ENCODE peak calls at places on chromosome 17, in ten cellular contexts. One of them, this sample, is unnamed.

GRCh38 chr17:7237761-7238417 is 1.4 kb downstream of the PHF23 start:
- DNase-seq in neural crest cell: peak; percentile 60
- DNase-seq in IMR-90: peak; percentile 46
- DNase-seq in uterus: peak; percentile 85
- DNase-seq in WTC11: peak; percentile 89
- DNase-seq in HCT116: no peak
- DNase-seq in progenitor cell of endocrine pancreas: peak; percentile 63
- DNase-seq in tibial artery: peak; percentile 90
- DNase-seq in AG04450: no peak
- DNase-seq in BE2C: peak; percentile 63
- DNase-seq in this sample: peak; percentile 69

GRCh38 chr17:81236784-81237183 is 2.1 kb downstream of the TEPSIN start:
- DNase-seq in neural crest cell: no peak
- DNase-seq in IMR-90: no peak
- DNase-seq in uterus: no peak
- DNase-seq in WTC11: no peak
- DNase-seq in HCT116: no peak
- DNase-seq in progenitor cell of endocrine pancreas: no peak
- DNase-seq in tibial artery: no peak
- DNase-seq in AG04450: no peak
- DNase-seq in BE2C: no peak
- DNase-seq in this sample: no peak

GRCh38 chr17:75876190-75876937 is 2.0 kb downstream of the TRIM47 start:
- DNase-seq in neural crest cell: no peak
- DNase-seq in IMR-90: no peak
- DNase-seq in uterus: no peak
- DNase-seq in WTC11: peak; percentile 71
- DNase-seq in HCT116: peak; percentile 84
- DNase-seq in progenitor cell of endocrine pancreas: no peak
- DNase-seq in tibial artery: peak; percentile 77
- DNase-seq in AG04450: no peak
- DNase-seq in BE2C: no peak
- DNase-seq in this sample: peak; percentile 53

GRCh38 chr17:82973456-82974135 is 105.8 kb upstream of the METRNL start:
- DNase-seq in neural crest cell: no peak
- DNase-seq in IMR-90: no peak
- DNase-seq in uterus: no peak
- DNase-seq in WTC11: no peak
- DNase-seq in HCT116: no peak
- DNase-seq in progenitor cell of endocrine pancreas: no peak
- DNase-seq in tibial artery: no peak
- DNase-seq in AG04450: no peak
- DNase-seq in BE2C: no peak
- DNase-seq in this sample: no peak

GRCh38 chr17:37259030-37259735 is 116.6 kb upstream of the C17orf78 start:
- DNase-seq in neural crest cell: no peak
- DNase-seq in IMR-90: peak; percentile 76
- DNase-seq in uterus: no peak
- DNase-seq in WTC11: no peak
- DNase-seq in HCT116: no peak
- DNase-seq in progenitor cell of endocrine pancreas: no peak
- DNase-seq in tibial artery: no peak
- DNase-seq in AG04450: no peak
- DNase-seq in BE2C: no peak
- DNase-seq in this sample: no peak

GRCh38 chr17:37490638-37491614 is 1.2 kb downstream of the DUSP14 start:
- DNase-seq in neural crest cell: peak; percentile 14
- DNase-seq in IMR-90: peak; percentile 93
- DNase-seq in uterus: peak; percentile 61
- DNase-seq in WTC11: peak; percentile 41
- DNase-seq in HCT116: peak; percentile 66
- DNase-seq in progenitor cell of endocrine pancreas: no peak
- DNase-seq in tibial artery: peak; percentile 79
- DNase-seq in AG04450: no peak
- DNase-seq in BE2C: no peak
- DNase-seq in this sample: peak; percentile 70

GRCh38 chr17:74758846-74759163 is 10.4 kb downstream of the NHERF1 start:
- DNase-seq in neural crest cell: no peak
- DNase-seq in IMR-90: peak; percentile 27
- DNase-seq in uterus: no peak
- DNase-seq in WTC11: no peak
- DNase-seq in HCT116: no peak
- DNase-seq in progenitor cell of endocrine pancreas: no peak
- DNase-seq in tibial artery: no peak
- DNase-seq in AG04450: no peak
- DNase-seq in BE2C: peak; percentile 46
- DNase-seq in this sample: no peak

GRCh38 chr17:63696381-63696961 is 3.5 kb downstream of the LIMD2 start:
- DNase-seq in neural crest cell: no peak
- DNase-seq in IMR-90: no peak
- DNase-seq in uterus: no peak
- DNase-seq in WTC11: peak; percentile 56
- DNase-seq in HCT116: peak; percentile 21
- DNase-seq in progenitor cell of endocrine pancreas: no peak
- DNase-seq in tibial artery: no peak
- DNase-seq in AG04450: no peak
- DNase-seq in BE2C: peak; percentile 58
- DNase-seq in this sample: peak; percentile 52

GRCh38 chr17:14198013-14198412 is 38.6 kb downstream of the CDRT15 start:
- DNase-seq in neural crest cell: no peak
- DNase-seq in IMR-90: no peak
- DNase-seq in uterus: no peak
- DNase-seq in WTC11: no peak
- DNase-seq in HCT116: no peak
- DNase-seq in progenitor cell of endocrine pancreas: peak; percentile 44
- DNase-seq in tibial artery: no peak
- DNase-seq in AG04450: no peak
- DNase-seq in BE2C: peak; percentile 59
- DNase-seq in this sample: peak; percentile 35

GRCh38 chr17:13490906-13491502 is 110.7 kb downstream of the HS3ST3A1 start:
- DNase-seq in neural crest cell: no peak
- DNase-seq in IMR-90: peak; percentile 22
- DNase-seq in uterus: no peak
- DNase-seq in WTC11: no peak
- DNase-seq in HCT116: no peak
- DNase-seq in progenitor cell of endocrine pancreas: no peak
- DNase-seq in tibial artery: no peak
- DNase-seq in AG04450: no peak
- DNase-seq in BE2C: no peak
- DNase-seq in this sample: no peak

GRCh38 chr17:11391134-11391533 is 150.1 kb downstream of the SHISA6 start:
- DNase-seq in neural crest cell: no peak
- DNase-seq in IMR-90: no peak
- DNase-seq in uterus: no peak
- DNase-seq in WTC11: peak; percentile 18
- DNase-seq in HCT116: no peak
- DNase-seq in progenitor cell of endocrine pancreas: no peak
- DNase-seq in tibial artery: no peak
- DNase-seq in AG04450: no peak
- DNase-seq in BE2C: no peak
- DNase-seq in this sample: peak; percentile 7

GRCh38 chr17:83189673-83190385 is 110.4 kb downstream of the METRNL start:
- DNase-seq in neural crest cell: no peak
- DNase-seq in IMR-90: peak; percentile 90
- DNase-seq in uterus: peak; percentile 24
- DNase-seq in WTC11: no peak
- DNase-seq in HCT116: no peak
- DNase-seq in progenitor cell of endocrine pancreas: no peak
- DNase-seq in tibial artery: peak; percentile 69
- DNase-seq in AG04450: peak; percentile 90
- DNase-seq in BE2C: no peak
- DNase-seq in this sample: peak; percentile 63

GRCh38 chr17:82449883-82450356 is 632 bp downstream of the CYBC1 start:
- DNase-seq in neural crest cell: no peak
- DNase-seq in IMR-90: no peak
- DNase-seq in uterus: no peak
- DNase-seq in WTC11: no peak
- DNase-seq in HCT116: no peak
- DNase-seq in progenitor cell of endocrine pancreas: no peak
- DNase-seq in tibial artery: no peak
- DNase-seq in AG04450: no peak
- DNase-seq in BE2C: no peak
- DNase-seq in this sample: no peak

GRCh38 chr17:43125967-43126910 is 1.1 kb upstream of the BRCA1 start:
- DNase-seq in neural crest cell: no peak
- DNase-seq in IMR-90: no peak
- DNase-seq in uterus: peak; percentile 18
- DNase-seq in WTC11: peak; percentile 21
- DNase-seq in HCT116: no peak
- DNase-seq in progenitor cell of endocrine pancreas: no peak
- DNase-seq in tibial artery: no peak
- DNase-seq in AG04450: no peak
- DNase-seq in BE2C: peak; percentile 19
- DNase-seq in this sample: peak; percentile 69
- TF ChIP-seq CTCF in neural crest cell: no peak
- TF ChIP-seq CTCF in IMR-90: no peak
- TF ChIP-seq CTCF in uterus: no peak
- TF ChIP-seq CTCF in WTC11: no peak
- TF ChIP-seq CTCF in HCT116: no peak
- TF ChIP-seq CTCF in progenitor cell of endocrine pancreas: no peak
- TF ChIP-seq CTCF in tibial artery: no peak
- TF ChIP-seq CTCF in AG04450: no peak
- TF ChIP-seq CTCF in BE2C: no peak
- TF ChIP-seq CTCF in this sample: no peak

GRCh38 chr17:6204203-6204722 is 134.1 kb downstream of the WSCD1 start:
- DNase-seq in neural crest cell: no peak
- DNase-seq in IMR-90: no peak
- DNase-seq in uterus: no peak
- DNase-seq in WTC11: no peak
- DNase-seq in HCT116: no peak
- DNase-seq in progenitor cell of endocrine pancreas: no peak
- DNase-seq in tibial artery: no peak
- DNase-seq in AG04450: no peak
- DNase-seq in BE2C: no peak
- DNase-seq in this sample: no peak
- TF ChIP-seq CTCF in neural crest cell: no peak
- TF ChIP-seq CTCF in IMR-90: no peak
- TF ChIP-seq CTCF in uterus: no peak
- TF ChIP-seq CTCF in WTC11: no peak
- TF ChIP-seq CTCF in HCT116: no peak
- TF ChIP-seq CTCF in progenitor cell of endocrine pancreas: no peak
- TF ChIP-seq CTCF in tibial artery: no peak
- TF ChIP-seq CTCF in AG04450: no peak
- TF ChIP-seq CTCF in BE2C: no peak
- TF ChIP-seq CTCF in this sample: no peak

GRCh38 chr17:68291836-68292688 is 767 bp downstream of the ARSG start:
- DNase-seq in neural crest cell: peak; percentile 45
- DNase-seq in IMR-90: peak; percentile 68
- DNase-seq in uterus: peak; percentile 54
- DNase-seq in WTC11: peak; percentile 74
- DNase-seq in HCT116: peak; percentile 63
- DNase-seq in progenitor cell of endocrine pancreas: peak; percentile 69
- DNase-seq in tibial artery: peak; percentile 84
- DNase-seq in AG04450: no peak
- DNase-seq in BE2C: peak; percentile 77
- DNase-seq in this sample: peak; percentile 79
- TF ChIP-seq CTCF in neural crest cell: peak; percentile 43
- TF ChIP-seq CTCF in IMR-90: peak; percentile 14
- TF ChIP-seq CTCF in uterus: no peak
- TF ChIP-seq CTCF in WTC11: no peak
- TF ChIP-seq CTCF in HCT116: no peak
- TF ChIP-seq CTCF in progenitor cell of endocrine pancreas: peak; percentile 29
- TF ChIP-seq CTCF in tibial artery: no peak
- TF ChIP-seq CTCF in AG04450: no peak
- TF ChIP-seq CTCF in BE2C: peak; percentile 18
- TF ChIP-seq CTCF in this sample: peak; percentile 26

GRCh38 chr17:57255776-57256681 is at the start of gene MSI2:
- DNase-seq in neural crest cell: peak; percentile 70
- DNase-seq in IMR-90: peak; percentile 78
- DNase-seq in uterus: peak; percentile 93
- DNase-seq in WTC11: peak; percentile 82
- DNase-seq in HCT116: peak; percentile 75
- DNase-seq in progenitor cell of endocrine pancreas: peak; percentile 75
- DNase-seq in tibial artery: peak; percentile 96
- DNase-seq in AG04450: peak; percentile 54
- DNase-seq in BE2C: peak; percentile 88
- DNase-seq in this sample: peak; percentile 90
- TF ChIP-seq CTCF in neural crest cell: peak; percentile 28
- TF ChIP-seq CTCF in IMR-90: no peak
- TF ChIP-seq CTCF in uterus: no peak
- TF ChIP-seq CTCF in WTC11: no peak
- TF ChIP-seq CTCF in HCT116: no peak
- TF ChIP-seq CTCF in progenitor cell of endocrine pancreas: no peak
- TF ChIP-seq CTCF in tibial artery: no peak
- TF ChIP-seq CTCF in AG04450: no peak
- TF ChIP-seq CTCF in BE2C: no peak
- TF ChIP-seq CTCF in this sample: no peak

GRCh38 chr17:78347453-78347852 is 12.4 kb downstream of the SOCS3 start:
- DNase-seq in neural crest cell: no peak
- DNase-seq in IMR-90: no peak
- DNase-seq in uterus: no peak
- DNase-seq in WTC11: no peak
- DNase-seq in HCT116: no peak
- DNase-seq in progenitor cell of endocrine pancreas: no peak
- DNase-seq in tibial artery: no peak
- DNase-seq in AG04450: no peak
- DNase-seq in BE2C: no peak
- DNase-seq in this sample: no peak

GRCh38 chr17:78345172-78345571 is 14.7 kb downstream of the SOCS3 start:
- DNase-seq in neural crest cell: no peak
- DNase-seq in IMR-90: no peak
- DNase-seq in uterus: no peak
- DNase-seq in WTC11: no peak
- DNase-seq in HCT116: no peak
- DNase-seq in progenitor cell of endocrine pancreas: no peak
- DNase-seq in tibial artery: no peak
- DNase-seq in AG04450: no peak
- DNase-seq in BE2C: no peak
- DNase-seq in this sample: no peak

GRCh38 chr17:78345791-78346494 is 13.9 kb downstream of the SOCS3 start:
- DNase-seq in neural crest cell: no peak
- DNase-seq in IMR-90: no peak
- DNase-seq in uterus: no peak
- DNase-seq in WTC11: no peak
- DNase-seq in HCT116: no peak
- DNase-seq in progenitor cell of endocrine pancreas: no peak
- DNase-seq in tibial artery: no peak
- DNase-seq in AG04450: no peak
- DNase-seq in BE2C: no peak
- DNase-seq in this sample: no peak

GRCh38 chr17:78348055-78348745 is 11.7 kb downstream of the SOCS3 start:
- DNase-seq in neural crest cell: no peak
- DNase-seq in IMR-90: no peak
- DNase-seq in uterus: no peak
- DNase-seq in WTC11: no peak
- DNase-seq in HCT116: no peak
- DNase-seq in progenitor cell of endocrine pancreas: no peak
- DNase-seq in tibial artery: no peak
- DNase-seq in AG04450: no peak
- DNase-seq in BE2C: no peak
- DNase-seq in this sample: no peak

GRCh38 chr17:78346605-78347250 is 13.1 kb downstream of the SOCS3 start:
- DNase-seq in neural crest cell: no peak
- DNase-seq in IMR-90: peak; percentile 43
- DNase-seq in uterus: no peak
- DNase-seq in WTC11: no peak
- DNase-seq in HCT116: no peak
- DNase-seq in progenitor cell of endocrine pancreas: no peak
- DNase-seq in tibial artery: no peak
- DNase-seq in AG04450: no peak
- DNase-seq in BE2C: no peak
- DNase-seq in this sample: no peak
- TF ChIP-seq CTCF in neural crest cell: no peak
- TF ChIP-seq CTCF in IMR-90: no peak
- TF ChIP-seq CTCF in uterus: no peak
- TF ChIP-seq CTCF in WTC11: no peak
- TF ChIP-seq CTCF in HCT116: no peak
- TF ChIP-seq CTCF in progenitor cell of endocrine pancreas: no peak
- TF ChIP-seq CTCF in tibial artery: no peak
- TF ChIP-seq CTCF in AG04450: no peak
- TF ChIP-seq CTCF in BE2C: peak; percentile 7
- TF ChIP-seq CTCF in this sample: no peak

GRCh38 chr17:8965394-8966168 is at the start of gene PIK3R5:
- DNase-seq in neural crest cell: peak; percentile 34
- DNase-seq in IMR-90: no peak
- DNase-seq in uterus: no peak
- DNase-seq in WTC11: peak; percentile 92
- DNase-seq in HCT116: no peak
- DNase-seq in progenitor cell of endocrine pancreas: peak; percentile 78
- DNase-seq in tibial artery: peak; percentile 72
- DNase-seq in AG04450: no peak
- DNase-seq in BE2C: no peak
- DNase-seq in this sample: no peak
- TF ChIP-seq CTCF in neural crest cell: peak; percentile 38
- TF ChIP-seq CTCF in IMR-90: no peak
- TF ChIP-seq CTCF in uterus: no peak
- TF ChIP-seq CTCF in WTC11: no peak
- TF ChIP-seq CTCF in HCT116: no peak
- TF ChIP-seq CTCF in progenitor cell of endocrine pancreas: peak; percentile 44
- TF ChIP-seq CTCF in tibial artery: no peak
- TF ChIP-seq CTCF in AG04450: no peak
- TF ChIP-seq CTCF in BE2C: no peak
- TF ChIP-seq CTCF in this sample: no peak